ENCODE peak calls at places on chromosome 19, in five cellular contexts. Z is NCI-H1436 treated with DMSO at 0.1 percent for 48 hours, U is esophagus muscularis mucosa, L is left cardiac atrium, F is NT2/D1. D is an unnamed sample.

GRCh38 chr19:58196911-58197616 is 14.2 kb downstream of the ZNF274 start:
- DNase-seq in Z (no peak), U (no peak), L (no peak), F (no peak), D (no peak)

GRCh38 chr19:53772943-53773342 is 51.2 kb downstream of the NLRP12 start:
- DNase-seq in Z (peak), U (no peak), L (peak), F (peak), D (peak)

GRCh38 chr19:48950159-48950558 is 4.5 kb upstream of the BAX start:
- DNase-seq in Z (no peak), U (no peak), L (no peak), F (no peak), D (no peak)

GRCh38 chr19:18417250-18418033 is 1.8 kb upstream of the SSBP4 start:
- DNase-seq in Z (no peak), U (no peak), L (peak), F (no peak), D (peak)

GRCh38 chr19:14700711-14701110 is 10.9 kb downstream of the ZNF333 start:
- DNase-seq in Z (no peak), U (no peak), L (no peak), F (no peak), D (no peak)

GRCh38 chr19:15538774-15539173 is 30.4 kb downstream of the CYP4F22 start:
- DNase-seq in Z (no peak), U (no peak), L (no peak), F (no peak), D (no peak)

GRCh38 chr19:54352546-54352945 is 12.2 kb downstream of the LAIR1 start:
- DNase-seq in Z (no peak), U (no peak), L (no peak), F (no peak), D (no peak)

GRCh38 chr19:45115809-45116615 is 23.0 kb downstream of the PPP1R37 start:
- DNase-seq in Z (no peak), U (no peak), L (no peak), F (no peak), D (no peak)

GRCh38 chr19:47122359-47123335 is 8.0 kb upstream of the SAE1 start:
- DNase-seq in Z (no peak), U (no peak), L (no peak), F (no peak), D (no peak)

GRCh38 chr19:18109731-18110671 is 12.4 kb downstream of the MAST3 start:
- DNase-seq in Z (no peak), U (no peak), L (peak), F (no peak), D (peak)

GRCh38 chr19:57363734-57364181 is 407 bp downstream of the TRAPPC2B start:
- DNase-seq in Z (no peak), U (no peak), L (no peak), F (no peak), D (peak)

GRCh38 chr19:30909216-30909615 is 440.0 kb downstream of the TSHZ3 start:
- DNase-seq in Z (no peak), U (no peak), L (no peak), F (no peak), D (no peak)

GRCh38 chr19:49132974-49133609 is 13.7 kb downstream of the PPFIA3 start:
- DNase-seq in Z (no peak), U (no peak), L (peak), F (no peak), D (peak)

GRCh38 chr19:51372649-51373504 is at the start of gene NKG7:
- DNase-seq in Z (no peak), U (no peak), L (no peak), F (no peak), D (no peak)

GRCh38 chr19:18291590-18292459 is 10.4 kb upstream of the JUND start:
- DNase-seq in Z (no peak), U (no peak), L (peak), F (no peak), D (peak)

GRCh38 chr19:10501971-10502523 is 1.1 kb downstream of the KEAP1 start:
- DNase-seq in Z (no peak), U (no peak), L (peak), F (no peak), D (peak)

GRCh38 chr19:31674503-31675186 is 325.4 kb upstream of the TSHZ3 start:
- DNase-seq in Z (no peak), U (peak), L (no peak), F (no peak), D (no peak)